ENCODE peak calls at places on chromosomes 1 and 21, in seven cellular contexts. One of them, this sample, is unnamed.

GRCh38 chr1:165152727-165153126 is 203.8 kb downstream of the LMX1A start:
- DNase-seq in breast epithelium: no peak
- DNase-seq in ovary: no peak
- DNase-seq in tibial nerve: no peak
- DNase-seq in adrenal gland: no peak
- DNase-seq in GM12892: no peak
- DNase-seq in Peyer's patch: no peak
- DNase-seq in this sample: no peak

GRCh38 chr1:93769767-93770166 is 88.1 kb upstream of the BCAR3 start:
- DNase-seq in breast epithelium: no peak
- DNase-seq in GM12892: no peak
- DNase-seq in tibial nerve: no peak
- DNase-seq in Peyer's patch: no peak
- DNase-seq in adrenal gland: no peak
- DNase-seq in ovary: no peak
- DNase-seq in this sample: no peak

GRCh38 chr1:14599173-14599754 is 779 bp downstream of the KAZN start:
- DNase-seq in GM12892: peak
- DNase-seq in tibial nerve: no peak
- DNase-seq in breast epithelium: no peak
- DNase-seq in adrenal gland: no peak
- DNase-seq in Peyer's patch: no peak
- DNase-seq in ovary: no peak
- DNase-seq in this sample: peak

GRCh38 chr1:6136516-6137220 is 43.5 kb downstream of the CHD5 start:
- DNase-seq in GM12892: no peak
- DNase-seq in ovary: no peak
- DNase-seq in adrenal gland: no peak
- DNase-seq in Peyer's patch: peak
- DNase-seq in tibial nerve: no peak
- DNase-seq in breast epithelium: no peak
- DNase-seq in this sample: no peak

GRCh38 chr1:167629681-167630567 is at the start of gene RCSD1:
- DNase-seq in GM12892: peak
- DNase-seq in tibial nerve: no peak
- DNase-seq in breast epithelium: no peak
- DNase-seq in adrenal gland: no peak
- DNase-seq in Peyer's patch: no peak
- DNase-seq in ovary: peak
- DNase-seq in this sample: peak

GRCh38 chr1:19644761-19645543 is 841 bp downstream of the NBL1 start:
- DNase-seq in adrenal gland: no peak
- DNase-seq in GM12892: peak
- DNase-seq in Peyer's patch: peak
- DNase-seq in breast epithelium: no peak
- DNase-seq in ovary: peak
- DNase-seq in tibial nerve: no peak
- DNase-seq in this sample: peak

GRCh38 chr1:205921559-205921887 is 21.7 kb downstream of the SLC26A9 start:
- DNase-seq in ovary: no peak
- DNase-seq in breast epithelium: no peak
- DNase-seq in GM12892: no peak
- DNase-seq in adrenal gland: peak
- DNase-seq in tibial nerve: no peak
- DNase-seq in Peyer's patch: no peak
- DNase-seq in this sample: no peak

GRCh38 chr1:214830956-214831355 is 228.0 kb downstream of the CENPF start:
- DNase-seq in GM12892: no peak
- DNase-seq in tibial nerve: no peak
- DNase-seq in Peyer's patch: no peak
- DNase-seq in adrenal gland: no peak
- DNase-seq in ovary: no peak
- DNase-seq in breast epithelium: no peak
- DNase-seq in this sample: no peak

GRCh38 chr1:231679109-231679508 is 52.5 kb downstream of the DISC1 start:
- DNase-seq in breast epithelium: no peak
- DNase-seq in ovary: no peak
- DNase-seq in GM12892: no peak
- DNase-seq in Peyer's patch: no peak
- DNase-seq in tibial nerve: no peak
- DNase-seq in adrenal gland: no peak
- DNase-seq in this sample: no peak

GRCh38 chr1:214187933-214188332 is 93.0 kb upstream of the SMYD2 start:
- DNase-seq in Peyer's patch: no peak
- DNase-seq in tibial nerve: no peak
- DNase-seq in GM12892: no peak
- DNase-seq in ovary: no peak
- DNase-seq in breast epithelium: no peak
- DNase-seq in adrenal gland: no peak
- DNase-seq in this sample: no peak

GRCh38 chr1:3121401-3122215 is 52.6 kb downstream of the PRDM16 start:
- DNase-seq in adrenal gland: no peak
- DNase-seq in Peyer's patch: no peak
- DNase-seq in GM12892: no peak
- DNase-seq in breast epithelium: no peak
- DNase-seq in tibial nerve: no peak
- DNase-seq in ovary: no peak
- DNase-seq in this sample: no peak

GRCh38 chr1:34851431-34852105 is 8.0 kb downstream of the SMIM12 start:
- DNase-seq in ovary: peak
- DNase-seq in GM12892: no peak
- DNase-seq in tibial nerve: no peak
- DNase-seq in Peyer's patch: no peak
- DNase-seq in breast epithelium: no peak
- DNase-seq in adrenal gland: peak
- DNase-seq in this sample: no peak

GRCh38 chr1:32077451-32077850 is 4.7 kb downstream of the TMEM39B start:
- DNase-seq in GM12892: no peak
- DNase-seq in adrenal gland: no peak
- DNase-seq in ovary: no peak
- DNase-seq in tibial nerve: no peak
- DNase-seq in breast epithelium: no peak
- DNase-seq in Peyer's patch: no peak
- DNase-seq in this sample: no peak

DNA sequence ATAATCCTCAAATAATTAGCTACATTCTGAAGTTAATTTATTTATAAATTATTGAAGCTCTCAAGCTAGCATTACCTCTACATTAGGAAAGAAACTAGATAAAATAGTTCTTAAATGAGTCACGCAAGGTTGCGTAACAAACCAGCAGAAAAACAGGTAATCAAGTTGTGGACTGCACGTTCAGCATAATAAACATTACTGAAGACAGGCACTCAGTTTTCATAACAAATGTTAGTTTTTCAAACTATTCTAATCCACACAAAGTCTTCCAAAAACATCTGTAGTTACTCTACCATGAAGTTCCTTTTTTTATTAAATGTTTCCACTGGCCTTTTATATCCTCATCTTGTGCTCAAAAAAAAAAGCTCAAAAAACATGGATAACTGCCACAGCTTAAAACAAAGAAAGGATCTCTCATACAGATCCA is 1.3 kb downstream of the TOR1AIP2 start:
- DNase-seq in tibial nerve: no peak
- DNase-seq in GM12892: no peak
- DNase-seq in ovary: no peak
- DNase-seq in Peyer's patch: no peak
- DNase-seq in adrenal gland: no peak
- DNase-seq in breast epithelium: no peak
- DNase-seq in this sample: no peak
- TF ChIP-seq POLR2A in tibial nerve: no peak
- TF ChIP-seq POLR2A in GM12892: no peak
- TF ChIP-seq POLR2A in ovary: no peak
- TF ChIP-seq POLR2A in Peyer's patch: no peak
- TF ChIP-seq POLR2A in adrenal gland: no peak
- TF ChIP-seq POLR2A in breast epithelium: no peak
- TF ChIP-seq POLR2A in this sample: no peak

GRCh38 chr1:198937231-198938031 is 298.6 kb downstream of the PTPRC start:
- DNase-seq in tibial nerve: peak
- DNase-seq in Peyer's patch: no peak
- DNase-seq in adrenal gland: peak
- DNase-seq in breast epithelium: peak
- DNase-seq in ovary: no peak
- DNase-seq in GM12892: peak
- DNase-seq in this sample: peak
- TF ChIP-seq POLR2A in tibial nerve: peak
- TF ChIP-seq POLR2A in Peyer's patch: peak
- TF ChIP-seq POLR2A in adrenal gland: peak
- TF ChIP-seq POLR2A in breast epithelium: no peak
- TF ChIP-seq POLR2A in ovary: no peak
- TF ChIP-seq POLR2A in GM12892: peak
- TF ChIP-seq POLR2A in this sample: peak

GRCh38 chr1:242391896-242392295 is 132.6 kb downstream of the PLD5 start:
- DNase-seq in tibial nerve: no peak
- DNase-seq in GM12892: no peak
- DNase-seq in ovary: no peak
- DNase-seq in adrenal gland: no peak
- DNase-seq in breast epithelium: no peak
- DNase-seq in Peyer's patch: no peak
- DNase-seq in this sample: no peak
- TF ChIP-seq POLR2A in tibial nerve: no peak
- TF ChIP-seq POLR2A in GM12892: no peak
- TF ChIP-seq POLR2A in ovary: no peak
- TF ChIP-seq POLR2A in adrenal gland: no peak
- TF ChIP-seq POLR2A in breast epithelium: no peak
- TF ChIP-seq POLR2A in Peyer's patch: no peak
- TF ChIP-seq POLR2A in this sample: no peak

GRCh38 chr21:44888581-44889550 is 15.4 kb upstream of the PTTG1IP start:
- DNase-seq in GM12892: no peak
- DNase-seq in breast epithelium: no peak
- DNase-seq in Peyer's patch: no peak
- DNase-seq in tibial nerve: no peak
- DNase-seq in ovary: no peak
- DNase-seq in adrenal gland: no peak
- DNase-seq in this sample: no peak
- TF ChIP-seq POLR2A in GM12892: no peak
- TF ChIP-seq POLR2A in breast epithelium: no peak
- TF ChIP-seq POLR2A in Peyer's patch: no peak
- TF ChIP-seq POLR2A in tibial nerve: no peak
- TF ChIP-seq POLR2A in ovary: no peak
- TF ChIP-seq POLR2A in adrenal gland: no peak
- TF ChIP-seq POLR2A in this sample: no peak

This sample was measured in GM12891.